ENCODE peak calls at places on chromosome 17, in seven cellular contexts. R is Right ventricle myocardium superior; F is activated CD4-positive, alpha-beta memory T cell treated with anti-CD3 and anti-CD28 coated beads for 36 hours; S is cardiac fibroblast; N is NAMALWA; H is A549; X is lower leg skin. Q is an unnamed sample.

GRCh38 chr17:43900858-43901754 is 6.2 kb downstream of the MPP2 start:
- DNase-seq in R (no peak), F (no peak), S (no peak), N (no peak), H (peak; percentile 54), X (no peak), Q (no peak)

GRCh38 chr17:39235555-39236221 is 9.9 kb upstream of the STAC2 start:
- DNase-seq in R (no peak), F (peak; percentile 73), S (peak; percentile 64), N (peak; percentile 91), H (peak; percentile 89), X (no peak), Q (no peak)

GRCh38 chr17:5826384-5826783 is 242.1 kb upstream of the NLRP1 start:
- DNase-seq in R (no peak), F (no peak), S (no peak), N (no peak), H (peak; percentile 47), X (no peak), Q (no peak)

GRCh38 chr17:31581022-31581483 is 189.6 kb downstream of the RAB11FIP4 start:
- DNase-seq in R (peak; percentile 89), F (no peak), S (peak; percentile 97), N (no peak), H (no peak), X (peak; percentile 87), Q (peak; percentile 85)

GRCh38 chr17:27477971-27478684 is 21.9 kb downstream of the KSR1 start:
- DNase-seq in R (no peak), F (no peak), S (no peak), N (no peak), H (no peak), X (no peak), Q (no peak)

GRCh38 chr17:1487939-1488825 is 4.3 kb downstream of the MYO1C start:
- DNase-seq in R (peak; percentile 93), F (peak; percentile 75), S (peak; percentile 95), N (peak; percentile 54), H (peak; percentile 90), X (peak; percentile 97), Q (peak; percentile 88)

GRCh38 chr17:80397686-80398085 is 17.3 kb upstream of the ENDOV start:
- DNase-seq in R (no peak), F (no peak), S (no peak), N (no peak), H (no peak), X (no peak), Q (no peak)

GRCh38 chr17:61459434-61459809 is 7.2 kb downstream of the TBX4 start:
- DNase-seq in R (no peak), F (no peak), S (no peak), N (no peak), H (no peak), X (no peak), Q (no peak)

GRCh38 chr17:37608369-37609169 is 649 bp downstream of the SYNRG start:
- DNase-seq in R (no peak), F (no peak), S (peak; percentile 45), N (peak; percentile 72), H (peak; percentile 22), X (no peak), Q (no peak)

GRCh38 chr17:40442392-40443195 is 656 bp upstream of the IGFBP4 start:
- DNase-seq in R (peak; percentile 80), F (no peak), S (peak; percentile 53), N (no peak), H (peak; percentile 73), X (no peak), Q (no peak)

GRCh38 chr17:58337600-58338453 is 9.2 kb upstream of the TSPOAP1 start:
- DNase-seq in R (peak; percentile 90), F (peak; percentile 98), S (peak; percentile 82), N (peak; percentile 97), H (no peak), X (peak; percentile 93), Q (peak; percentile 92)

GRCh38 chr17:10787306-10788020 is 16.4 kb downstream of the TMEM238L start:
- DNase-seq in R (no peak), F (no peak), S (no peak), N (no peak), H (no peak), X (peak; percentile 79), Q (no peak)

GRCh38 chr17:29004081-29004692 is 1.6 kb downstream of the SEZ6 start:
- DNase-seq in R (no peak), F (no peak), S (peak; percentile 26), N (no peak), H (peak; percentile 30), X (no peak), Q (no peak)

GRCh38 chr17:12107905-12108304 is 87.2 kb downstream of the MAP2K4 start:
- DNase-seq in R (no peak), F (no peak), S (no peak), N (no peak), H (no peak), X (no peak), Q (no peak)

GRCh38 chr17:791807-792206 is 9.7 kb downstream of the MRM3 start:
- DNase-seq in R (no peak), F (no peak), S (no peak), N (no peak), H (no peak), X (no peak), Q (peak; percentile 37)

GRCh38 chr17:9212376-9213310 is 191.3 kb downstream of the NTN1 start:
- DNase-seq in R (no peak), F (no peak), S (no peak), N (no peak), H (no peak), X (no peak), Q (peak; percentile 15)

GRCh38 chr17:44417553-44417952 is 28.1 kb upstream of the ITGA2B start:
- DNase-seq in R (no peak), F (peak; percentile 52), S (peak; percentile 70), N (no peak), H (peak; percentile 47), X (no peak), Q (no peak)

GRCh38 chr17:50033316-50033715 is 22.6 kb upstream of the ITGA3 start:
- DNase-seq in R (no peak), F (no peak), S (peak; percentile 91), N (no peak), H (no peak), X (peak; percentile 76), Q (no peak)

GRCh38 chr17:78532922-78533640 is 44.1 kb downstream of the DNAH17 start:
- DNase-seq in R (no peak), F (peak; percentile 48), S (peak; percentile 21), N (no peak), H (peak; percentile 88), X (no peak), Q (no peak)

GRCh38 chr17:1120596-1121441 is 59.0 kb downstream of the ABR start:
- DNase-seq in R (no peak), F (no peak), S (no peak), N (no peak), H (no peak), X (no peak), Q (no peak)

Q was measured in lower lobe of right lung.